ENCODE peak calls at places on chromosomes 16 and 17, in nine cellular contexts. U, I, E, D, J, X, H, A and R are unnamed samples.

GRCh38 chr17:43721537-43722268 is 36.9 kb downstream of the SOST start:
- DNase-seq in U (no peak), I (no peak), E (no peak), D (no peak), J (no peak), X (no peak), H (peak; percentile 75), A (no peak), R (no peak)

GRCh38 chr17:12765544-12765943 is 23.8 kb upstream of the ARHGAP44 start:
- DNase-seq in U (no peak), I (no peak), E (no peak), D (no peak), J (no peak), X (no peak), H (peak; percentile 74), A (no peak), R (peak; percentile 73)

GRCh38 chr17:66614469-66614868 is 220.4 kb upstream of the CACNG5 start:
- DNase-seq in U (no peak), I (no peak), E (no peak), D (no peak), J (no peak), X (no peak), H (no peak), A (no peak), R (no peak)

GRCh38 chr17:66508896-66509843 is 206.8 kb downstream of the PRKCA start:
- DNase-seq in U (no peak), I (no peak), E (no peak), D (no peak), J (peak; percentile 91), X (peak; percentile 77), H (peak; percentile 97), A (peak; percentile 72), R (no peak)

GRCh38 chr17:29524692-29525091 is 42.1 kb downstream of the ABHD15 start:
- DNase-seq in U (no peak), I (no peak), E (no peak), D (no peak), J (no peak), X (no peak), H (no peak), A (no peak), R (no peak)

GRCh38 chr16:50038756-50039529 is 13.9 kb downstream of the CNEP1R1 start:
- DNase-seq in U (no peak), I (no peak), E (no peak), D (no peak), J (no peak), X (peak; percentile 13), H (no peak), A (peak; percentile 73), R (peak; percentile 64)

GRCh38 chr16:20291807-20292206 is 35.5 kb downstream of the GP2 start:
- DNase-seq in U (no peak), I (no peak), E (no peak), D (no peak), J (no peak), X (no peak), H (no peak), A (no peak), R (no peak)

GRCh38 chr16:77211880-77212735 is 12.9 kb downstream of the SYCE1L start:
- DNase-seq in U (no peak), I (no peak), E (no peak), D (peak; percentile 93), J (peak; percentile 43), X (peak; percentile 75), H (peak; percentile 86), A (no peak), R (peak; percentile 48)

GRCh38 chr16:64964126-64964540 is 157.7 kb downstream of the CDH11 start:
- DNase-seq in U (no peak), I (no peak), E (no peak), D (no peak), J (no peak), X (no peak), H (no peak), A (no peak), R (no peak)

GRCh38 chr17:33642002-33642401 is 348.9 kb upstream of the ASIC2 start:
- DNase-seq in U (no peak), I (no peak), E (no peak), D (no peak), J (no peak), X (no peak), H (peak; percentile 11), A (no peak), R (no peak)

GRCh38 chr17:59141860-59142259 is 13.1 kb downstream of the SKA2 start:
- DNase-seq in U (no peak), I (no peak), E (no peak), D (no peak), J (no peak), X (no peak), H (no peak), A (no peak), R (no peak)

GRCh38 chr16:84284168-84284722 is 10.4 kb upstream of the WFDC1 start:
- DNase-seq in U (no peak), I (no peak), E (peak; percentile 71), D (peak; percentile 80), J (no peak), X (peak; percentile 35), H (no peak), A (peak; percentile 85), R (peak; percentile 42)

GRCh38 chr16:89695086-89695874 is 6.2 kb downstream of the SPATA2L start:
- DNase-seq in U (no peak), I (no peak), E (no peak), D (peak; percentile 76), J (no peak), X (no peak), H (no peak), A (no peak), R (no peak)

GRCh38 chr16:30459456-30459855 is 13.1 kb upstream of the ITGAL start:
- DNase-seq in U (no peak), I (no peak), E (no peak), D (no peak), J (no peak), X (no peak), H (no peak), A (no peak), R (no peak)

GRCh38 chr16:85234310-85235235 is 122.3 kb upstream of the CIBAR2 start:
- DNase-seq in U (no peak), I (no peak), E (peak; percentile 51), D (peak; percentile 84), J (no peak), X (peak; percentile 61), H (peak; percentile 37), A (peak; percentile 85), R (peak; percentile 74)

GRCh38 chr17:76498886-76499667 is 2.1 kb downstream of the RHBDF2 start:
- DNase-seq in U (no peak), I (no peak), E (no peak), D (no peak), J (no peak), X (peak; percentile 39), H (no peak), A (no peak), R (no peak)

GRCh38 chr17:76501827-76502307 is 644 bp upstream of the RHBDF2 start:
- DNase-seq in U (no peak), I (no peak), E (no peak), D (no peak), J (no peak), X (peak; percentile 83), H (no peak), A (no peak), R (no peak)

GRCh38 chr17:76501018-76501826 is at the start of gene RHBDF2:
- DNase-seq in U (no peak), I (peak; percentile 95), E (peak; percentile 77), D (peak; percentile 99), J (peak; percentile 90), X (peak; percentile 96), H (peak; percentile 87), A (peak; percentile 93), R (peak; percentile 88)

GRCh38 chr17:76500074-76500744 is 1.0 kb downstream of the RHBDF2 start:
- DNase-seq in U (no peak), I (no peak), E (no peak), D (no peak), J (no peak), X (no peak), H (no peak), A (no peak), R (no peak)

GRCh38 chr17:76500745-76501017 is 542 bp downstream of the RHBDF2 start:
- DNase-seq in U (no peak), I (no peak), E (no peak), D (no peak), J (no peak), X (no peak), H (no peak), A (no peak), R (no peak)
- H3K27ac ChIP-seq in U (peak overlapping the region; percentile 84), I (peak overlapping the region; percentile 85), E (peak overlapping the region; percentile 88), D (peak overlapping the region; percentile 90), J (peak overlapping the region; percentile 73), X (peak overlapping the region; percentile 93), H (peak overlapping the region; percentile 96), A (peak overlapping the region; percentile 76), R (peak overlapping the region; percentile 94)

GRCh38 chr16:54176376-54176901 is 110.1 kb downstream of the IRX3 start:
- DNase-seq in U (no peak), I (no peak), E (no peak), D (no peak), J (no peak), X (peak; percentile 73), H (no peak), A (no peak), R (no peak)
- H3K4me3 ChIP-seq in U (no peak overlapping the region), I (no peak overlapping the region), E (peak overlapping the region; percentile 22), D (no peak overlapping the region), J (no peak overlapping the region), X (no peak overlapping the region), H (no peak overlapping the region), A (no peak overlapping the region), R (no peak overlapping the region)

GRCh38 chr17:81899514-81900166 is 2.4 kb upstream of the NPB start:
- DNase-seq in U (no peak), I (no peak), E (no peak), D (no peak), J (no peak), X (no peak), H (no peak), A (no peak), R (peak; percentile 44)
- TF ChIP-seq POLR2A in U (no peak), I (no peak), E (no peak), D (no peak), J (no peak), X (no peak), H (no peak), A (no peak), R (no peak)

GRCh38 chr17:36133629-36134259 is 30.1 kb downstream of the CCL4 start:
- DNase-seq in U (no peak), I (no peak), E (no peak), D (no peak), J (no peak), X (no peak), H (peak; percentile 12), A (no peak), R (no peak)
- H3K27ac ChIP-seq in U (no peak overlapping the region), I (no peak overlapping the region), E (no peak overlapping the region), D (no peak overlapping the region), J (no peak overlapping the region), X (no peak overlapping the region), H (no peak overlapping the region), A (no peak overlapping the region), R (no peak overlapping the region)

DNA sequence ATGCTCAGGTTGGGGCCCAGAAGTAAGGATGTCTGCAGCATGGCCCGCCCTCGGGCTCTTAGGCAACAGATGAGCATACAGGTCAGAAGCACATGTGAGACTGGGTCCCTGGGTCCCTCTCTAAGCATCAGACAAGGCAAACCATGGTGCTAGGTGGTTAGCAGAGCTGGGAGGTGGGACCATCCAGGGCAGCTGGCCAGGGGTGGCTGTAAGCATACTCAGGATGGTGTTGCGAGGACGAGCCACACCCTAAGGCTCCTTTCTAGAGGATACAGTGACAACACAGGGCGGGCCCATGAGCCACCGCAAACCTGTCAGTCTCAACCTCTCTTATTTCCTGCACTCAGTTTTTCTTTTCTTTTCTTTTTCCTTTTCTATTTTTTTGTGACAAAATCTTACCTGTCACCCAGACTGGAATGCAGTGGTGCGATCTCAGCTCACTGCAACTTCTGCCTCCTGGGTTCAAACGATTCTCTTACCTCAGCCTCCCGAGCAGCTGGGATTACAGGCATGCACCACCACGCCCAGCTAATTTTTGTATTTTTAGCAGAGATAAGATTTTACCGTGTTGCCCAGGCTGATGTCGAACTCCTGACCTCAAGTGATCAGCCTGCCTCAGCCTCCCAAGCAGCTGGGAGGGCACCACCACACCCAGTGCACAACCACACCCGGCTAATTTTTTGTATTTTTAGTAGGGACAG is 3.6 kb downstream of the FA2H start:
- DNase-seq in U (no peak), I (no peak), E (no peak), D (peak; percentile 63), J (no peak), X (no peak), H (no peak), A (no peak), R (no peak)
- H3K4me3 ChIP-seq in U (no peak overlapping the region), I (no peak overlapping the region), E (no peak overlapping the region), D (no peak overlapping the region), J (no peak overlapping the region), X (no peak overlapping the region), H (no peak overlapping the region), A (no peak overlapping the region), R (no peak overlapping the region)